ENCODE peak calls at places on chromosomes 11 and 22, in four cellular contexts. K, B, Y and P are unnamed samples.

GRCh38 chr22:35892192-35892591 is 136.4 kb downstream of the RBFOX2 start:
- DNase-seq in K (peak; percentile 70), B (no peak), Y (peak; percentile 78), P (no peak)

GRCh38 chr11:69635804-69636511 is 5.0 kb upstream of the CCND1 start:
- DNase-seq in K (no peak), B (no peak), Y (no peak), P (no peak)

GRCh38 chr11:69971741-69972140 is 106.4 kb upstream of the ANO1 start:
- DNase-seq in K (no peak), B (no peak), Y (no peak), P (no peak)

GRCh38 chr11:60847281-60847680 is 5.4 kb downstream of the CCDC86 start:
- DNase-seq in K (no peak), B (no peak), Y (no peak), P (no peak)

GRCh38 chr11:65366340-65366773 is 11.8 kb downstream of the TIGD3 start:
- DNase-seq in K (peak; percentile 84), B (peak; percentile 91), Y (peak; percentile 93), P (peak; percentile 47)

GRCh38 chr11:3865388-3866193 is 10.1 kb downstream of the STIM1 start:
- DNase-seq in K (peak; percentile 79), B (peak; percentile 39), Y (peak; percentile 83), P (no peak)

GRCh38 chr11:74926304-74927030 is 22.4 kb downstream of the XRRA1 start:
- DNase-seq in K (no peak), B (no peak), Y (no peak), P (no peak)

GRCh38 chr22:25874327-25874726 is 132.3 kb downstream of the MYO18B start:
- DNase-seq in K (no peak), B (no peak), Y (no peak), P (no peak)

GRCh38 chr11:119421351-119421750 is 1.6 kb downstream of the THY1 start:
- DNase-seq in K (no peak), B (peak; percentile 70), Y (no peak), P (no peak)

GRCh38 chr11:124846058-124846719 is 19.0 kb upstream of the ROBO3 start:
- DNase-seq in K (no peak), B (no peak), Y (no peak), P (no peak)

GRCh38 chr11:86795962-86796361 is 4.4 kb upstream of the PRSS23 start:
- DNase-seq in K (peak; percentile 81), B (no peak), Y (peak; percentile 93), P (no peak)

GRCh38 chr22:46012182-46012880 is 35.4 kb upstream of the WNT7B start:
- DNase-seq in K (no peak), B (no peak), Y (no peak), P (no peak)

GRCh38 chr11:66851698-66852465 is 5.0 kb upstream of the LRFN4 start:
- DNase-seq in K (no peak), B (peak; percentile 78), Y (no peak), P (peak; percentile 56)

GRCh38 chr11:34264266-34265110 is 93.3 kb downstream of the ABTB2 start:
- DNase-seq in K (no peak), B (no peak), Y (no peak), P (no peak)

GRCh38 chr11:70323811-70324210 is 53.3 kb downstream of the PPFIA1 start:
- DNase-seq in K (peak; percentile 34), B (no peak), Y (peak; percentile 33), P (no peak)

GRCh38 chr11:64571410-64572091 is 19.5 kb upstream of the SLC22A12 start:
- DNase-seq in K (peak; percentile 96), B (peak; percentile 65), Y (no peak), P (peak; percentile 80)

GRCh38 chr22:48742556-48743343 is 1084.9 kb downstream of the BRD1 start:
- DNase-seq in K (no peak), B (no peak), Y (no peak), P (no peak)

GRCh38 chr11:108624196-108624925 is 30.8 kb upstream of the EXPH5 start:
- DNase-seq in K (no peak), B (no peak), Y (no peak), P (no peak)

GRCh38 chr22:45551310-45552016 is 48.8 kb downstream of the FBLN1 start:
- DNase-seq in K (peak; percentile 86), B (no peak), Y (no peak), P (no peak)

GRCh38 chr22:49734882-49735281 is 92.8 kb downstream of the BRD1 start:
- DNase-seq in K (no peak), B (no peak), Y (no peak), P (no peak)

GRCh38 chr11:725624-726202 is 19.7 kb downstream of the EPS8L2 start:
- DNase-seq in K (no peak), B (peak; percentile 63), Y (no peak), P (no peak)

GRCh38 chr11:1260023-1260501 is 37.2 kb downstream of the MUC5B start:
- DNase-seq in K (peak; percentile 32), B (peak; percentile 28), Y (peak; percentile 14), P (peak; percentile 49)

GRCh38 chr11:121520243-121521144 is 67.7 kb upstream of the SORL1-AS1 start:
- DNase-seq in K (peak; percentile 83), B (no peak), Y (peak; percentile 83), P (no peak)

GRCh38 chr11:69321877-69322350 is 28.0 kb downstream of the MYEOV start:
- DNase-seq in K (peak; percentile 61), B (no peak), Y (peak; percentile 83), P (no peak)

GRCh38 chr11:73983764-73984543 is 1.3 kb upstream of the UCP2 start:
- DNase-seq in K (no peak), B (no peak), Y (no peak), P (no peak)

GRCh38 chr11:75403983-75404658 is 4.8 kb downstream of the RPS3 start:
- DNase-seq in K (no peak), B (no peak), Y (no peak), P (no peak)

GRCh38 chr11:110130642-110131238 is 37.5 kb downstream of the ZC3H12C start:
- DNase-seq in K (peak; percentile 82), B (peak; percentile 44), Y (peak; percentile 72), P (no peak)

GRCh38 chr11:34926101-34926830 is 9.8 kb downstream of the PDHX start:
- DNase-seq in K (peak; percentile 56), B (peak; percentile 58), Y (peak; percentile 76), P (no peak)

GRCh38 chr11:70281114-70281729 is 10.7 kb downstream of the PPFIA1 start:
- DNase-seq in K (no peak), B (no peak), Y (peak; percentile 76), P (no peak)

GRCh38 chr11:67371549-67372231 is 1.7 kb downstream of the CLCF1 start:
- DNase-seq in K (peak; percentile 58), B (peak; percentile 77), Y (peak; percentile 61), P (peak; percentile 62)

GRCh38 chr11:11157201-11157600 is 195.8 kb downstream of the CSNK2A3 start:
- DNase-seq in K (peak; percentile 48), B (peak; percentile 84), Y (peak; percentile 17), P (peak; percentile 43)

GRCh38 chr11:34468209-34468841 is 29.6 kb downstream of the CAT start:
- DNase-seq in K (peak; percentile 59), B (peak; percentile 68), Y (peak; percentile 23), P (peak; percentile 37)

GRCh38 chr11:118217575-118217974 is 7.2 kb downstream of the JAML start:
- DNase-seq in K (no peak), B (no peak), Y (no peak), P (no peak)

GRCh38 chr11:60887531-60887930 is 18.9 kb downstream of the PRPF19 start:
- DNase-seq in K (peak; percentile 61), B (peak; percentile 77), Y (peak; percentile 73), P (peak; percentile 68)

GRCh38 chr22:47392729-47393128 is 630.3 kb downstream of the TBC1D22A start:
- DNase-seq in K (no peak), B (no peak), Y (no peak), P (no peak)

GRCh38 chr11:1015826-1016565 is 20.5 kb downstream of the MUC6 start:
- DNase-seq in K (no peak), B (no peak), Y (no peak), P (no peak)

GRCh38 chr11:77102246-77103210 is at the start of gene OMP:
- DNase-seq in K (no peak), B (no peak), Y (no peak), P (no peak)

GRCh38 chr11:117750357-117750756 is 46.7 kb downstream of the DSCAML1 start:
- DNase-seq in K (no peak), B (no peak), Y (no peak), P (no peak)

DNA sequence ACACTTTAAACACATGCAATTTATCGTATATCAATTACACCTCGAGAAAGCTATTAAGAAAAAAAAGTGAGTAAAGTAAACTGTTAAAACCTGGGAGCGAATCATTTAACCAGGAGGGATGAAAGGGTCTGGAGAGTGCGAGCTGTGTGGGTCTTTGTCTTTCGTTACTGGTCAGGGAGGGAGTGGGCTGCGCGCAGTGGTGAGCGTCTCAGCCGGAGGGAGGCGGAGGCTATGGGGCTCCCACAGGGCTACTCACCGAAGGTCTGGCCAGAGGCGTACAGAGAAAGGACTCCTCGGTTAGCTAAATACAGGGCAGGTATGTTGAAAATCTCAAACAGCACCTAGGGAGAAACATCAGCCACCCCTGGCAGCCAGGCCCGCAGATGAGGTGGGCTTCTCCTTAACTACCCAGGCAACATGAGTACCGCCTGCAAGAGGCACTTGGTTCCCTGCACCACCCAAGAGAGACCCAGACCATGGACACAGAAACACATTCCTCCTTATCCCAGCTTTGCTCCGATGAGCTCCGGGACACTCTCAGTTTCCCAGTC is 53.1 kb downstream of the DHCR7 start:
- DNase-seq in K (no peak), B (no peak), Y (no peak), P (peak; percentile 17)
- H3K4me3 ChIP-seq in K (no peak overlapping the region), B (no peak overlapping the region), Y (no peak overlapping the region), P (no peak overlapping the region)

DNA sequence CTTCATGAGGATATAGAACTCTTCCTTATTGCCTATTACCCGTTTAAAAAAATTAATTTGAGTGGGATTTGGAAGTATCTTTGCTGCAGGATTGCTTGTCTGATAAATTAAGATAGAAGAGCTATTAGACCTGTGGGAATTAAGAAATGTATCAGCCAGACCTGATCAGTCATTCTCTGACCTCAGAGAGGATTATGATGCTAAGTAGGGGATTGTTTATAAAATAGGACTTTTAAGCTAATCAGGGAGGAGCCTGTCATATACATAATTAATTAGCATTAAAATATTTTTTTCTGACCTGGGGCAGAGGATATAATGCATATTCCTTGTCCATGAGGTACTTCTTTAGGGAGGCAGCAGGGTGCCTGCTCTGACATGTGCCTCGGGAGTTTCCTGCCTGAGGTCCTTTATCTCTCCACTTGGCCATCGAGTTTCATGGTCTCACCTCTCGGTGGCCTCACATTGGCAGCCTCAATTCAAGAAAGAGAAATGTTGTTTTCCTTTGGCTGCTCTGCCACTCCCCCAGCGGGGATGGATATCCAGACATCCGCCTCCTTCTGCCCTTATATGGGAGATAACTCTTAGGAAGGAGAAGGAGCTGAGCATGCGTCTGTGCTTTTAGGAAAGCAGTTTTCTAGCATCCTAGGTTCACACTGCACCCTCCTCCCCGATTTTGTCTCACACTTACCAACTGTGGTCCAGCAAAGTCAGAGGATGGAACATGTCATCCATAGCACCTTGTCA is 41.1 kb downstream of the DIXDC1 start:
- DNase-seq in K (peak; percentile 77), B (peak; percentile 92), Y (peak; percentile 83), P (peak; percentile 58)
- H3K4me3 ChIP-seq in K (peak overlapping the region; percentile 50), B (peak overlapping the region; percentile 83), Y (peak overlapping the region; percentile 72), P (no peak overlapping the region)

DNA sequence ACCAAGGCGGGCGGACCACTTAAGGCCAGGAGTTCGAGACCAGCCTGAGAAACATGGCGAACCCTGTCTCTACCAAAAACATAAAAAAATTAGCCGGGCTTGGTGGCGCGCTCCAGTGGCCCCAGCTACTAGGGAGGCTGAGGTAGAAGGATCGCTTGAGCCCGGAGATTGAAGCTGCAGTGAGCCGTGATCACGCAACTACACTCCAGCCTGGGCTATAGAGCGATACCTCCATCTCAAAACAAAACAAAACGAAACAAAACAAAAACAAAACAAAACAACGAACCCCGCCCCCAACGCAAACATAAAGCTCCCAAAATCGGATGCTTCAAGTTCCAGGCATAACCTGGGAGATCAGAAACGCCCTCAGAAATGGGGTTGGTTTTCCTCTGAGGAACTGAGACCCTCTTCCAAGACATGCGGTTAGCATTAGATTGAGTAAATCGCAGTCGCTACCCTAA is 564 bp downstream of the LRRC51 start:
- DNase-seq in K (no peak), B (no peak), Y (no peak), P (no peak)
- H3K4me3 ChIP-seq in K (peak overlapping the region; percentile 58), B (peak overlapping the region; percentile 50), Y (peak overlapping the region; percentile 62), P (peak overlapping the region; percentile 9)

GRCh38 chr11:12725047-12725862 is 51.0 kb downstream of the TEAD1 start:
- DNase-seq in K (peak; percentile 51), B (no peak), Y (peak; percentile 36), P (no peak)
- H3K4me3 ChIP-seq in K (no peak overlapping the region), B (peak overlapping the region; percentile 19), Y (no peak overlapping the region), P (no peak overlapping the region)